ENCODE peak calls at places on chromosome 10, in seven cellular contexts. S is fibroblast of lung, I is mesendoderm, Z is hepatocyte, Y is Panc1, R is stomach, E is AG09309. K is an unnamed sample.

GRCh38 chr10:112655722-112656121 is 208.7 kb downstream of the VTI1A start:
- DNase-seq in S (no peak), I (no peak), Z (no peak), Y (no peak), R (no peak), E (no peak), K (no peak)

GRCh38 chr10:112687647-112688046 is 240.6 kb downstream of the VTI1A start:
- DNase-seq in S (peak), I (peak), Z (peak), Y (no peak), R (no peak), E (peak), K (no peak)

GRCh38 chr10:64430690-64431323 is 909.6 kb downstream of the REEP3 start:
- DNase-seq in S (peak), I (peak), Z (peak), Y (peak), R (no peak), E (no peak), K (no peak)

GRCh38 chr10:73076361-73077183 is 20.1 kb downstream of the P4HA1 start:
- DNase-seq in S (peak), I (no peak), Z (peak), Y (no peak), R (peak), E (no peak), K (peak)

GRCh38 chr10:24952146-24952700 is at the start of gene PRTFDC1:
- DNase-seq in S (peak), I (peak), Z (peak), Y (no peak), R (peak), E (no peak), K (no peak)

GRCh38 chr10:33163941-33164824 is 170.3 kb downstream of the NRP1 start:
- DNase-seq in S (no peak), I (peak), Z (no peak), Y (no peak), R (no peak), E (no peak), K (no peak)

GRCh38 chr10:97538839-97539238 is 33.7 kb upstream of the ANKRD2 start:
- DNase-seq in S (no peak), I (no peak), Z (no peak), Y (no peak), R (no peak), E (no peak), K (no peak)

GRCh38 chr10:2980116-2980515 is 87.2 kb upstream of the PFKP start:
- DNase-seq in S (no peak), I (no peak), Z (no peak), Y (no peak), R (no peak), E (no peak), K (no peak)

GRCh38 chr10:90935581-90936292 is 14.8 kb upstream of the ANKRD1 start:
- DNase-seq in S (peak), I (no peak), Z (no peak), Y (no peak), R (no peak), E (no peak), K (no peak)

GRCh38 chr10:22103701-22104100 is 100.2 kb upstream of the DNAJC1 start:
- DNase-seq in S (peak), I (peak), Z (no peak), Y (no peak), R (no peak), E (no peak), K (no peak)

GRCh38 chr10:5975641-5976473 is 1.5 kb downstream of the IL15RA start:
- DNase-seq in S (peak), I (peak), Z (no peak), Y (no peak), R (peak), E (no peak), K (no peak)

GRCh38 chr10:89213191-89213808 is 6.2 kb upstream of the CH25H start:
- DNase-seq in S (peak), I (peak), Z (peak), Y (peak), R (no peak), E (no peak), K (no peak)

GRCh38 chr10:33460461-33461294 is 126.2 kb upstream of the NRP1 start:
- DNase-seq in S (peak), I (peak), Z (peak), Y (no peak), R (peak), E (no peak), K (no peak)

GRCh38 chr10:16381083-16381482 is 55.7 kb upstream of the PTER start:
- DNase-seq in S (no peak), I (no peak), Z (peak), Y (peak), R (no peak), E (no peak), K (peak)

GRCh38 chr10:103917326-103918052 is 495 bp downstream of the STN1 start:
- DNase-seq in S (no peak), I (no peak), Z (peak), Y (no peak), R (peak), E (no peak), K (no peak)

GRCh38 chr10:122102867-122103525 is 114.0 kb downstream of the TACC2 start:
- DNase-seq in S (no peak), I (no peak), Z (no peak), Y (no peak), R (no peak), E (no peak), K (no peak)

GRCh38 chr10:28948045-28948444 is 270.7 kb downstream of the BAMBI start:
- DNase-seq in S (no peak), I (no peak), Z (no peak), Y (no peak), R (no peak), E (no peak), K (no peak)

GRCh38 chr10:436013-436697 is 253.3 kb downstream of the DIP2C start:
- DNase-seq in S (no peak), I (peak), Z (no peak), Y (no peak), R (no peak), E (no peak), K (no peak)

GRCh38 chr10:103373544-103373943 is 5.8 kb downstream of the TAF5 start:
- DNase-seq in S (no peak), I (no peak), Z (no peak), Y (no peak), R (no peak), E (no peak), K (no peak)

GRCh38 chr10:44576715-44577191 is 191.9 kb upstream of the CXCL12 start:
- DNase-seq in S (peak), I (peak), Z (no peak), Y (no peak), R (no peak), E (peak), K (no peak)

GRCh38 chr10:52703898-52704297 is 68.7 kb downstream of the MBL2 start:
- DNase-seq in S (no peak), I (peak), Z (no peak), Y (no peak), R (no peak), E (no peak), K (no peak)

GRCh38 chr10:69416695-69417094 is at the start of gene TACR2:
- DNase-seq in S (no peak), I (no peak), Z (no peak), Y (no peak), R (no peak), E (no peak), K (no peak)
- H3K4me3 ChIP-seq in S (no peak), I (no peak), Z (no peak), Y (no peak), R (peak), E (no peak), K (no peak)

DNA sequence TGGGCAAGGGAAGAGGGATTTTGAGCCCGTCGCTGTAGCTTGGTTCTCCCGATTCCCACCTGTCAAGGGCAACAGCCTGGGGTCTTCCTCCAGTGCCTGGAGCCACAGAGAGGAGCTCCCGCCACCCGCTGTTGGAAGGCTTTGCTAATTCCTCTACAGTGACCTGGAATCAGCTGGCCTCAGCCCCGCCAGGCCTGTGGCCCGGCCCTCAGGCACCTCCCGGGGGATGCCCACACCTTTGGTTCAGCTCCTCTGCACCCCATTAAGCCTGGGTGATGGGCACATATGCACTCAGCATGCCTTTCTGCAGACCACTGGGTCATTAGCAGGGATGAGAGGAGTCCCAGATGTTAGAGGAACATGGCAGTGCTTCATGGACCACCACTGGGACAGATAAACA is 121.4 kb upstream of the MKI67 start:
- DNase-seq in S (no peak), I (no peak), Z (no peak), Y (no peak), R (no peak), E (no peak), K (no peak)
- H3K4me3 ChIP-seq in S (no peak), I (no peak), Z (no peak), Y (no peak), R (no peak), E (no peak), K (no peak)

DNA sequence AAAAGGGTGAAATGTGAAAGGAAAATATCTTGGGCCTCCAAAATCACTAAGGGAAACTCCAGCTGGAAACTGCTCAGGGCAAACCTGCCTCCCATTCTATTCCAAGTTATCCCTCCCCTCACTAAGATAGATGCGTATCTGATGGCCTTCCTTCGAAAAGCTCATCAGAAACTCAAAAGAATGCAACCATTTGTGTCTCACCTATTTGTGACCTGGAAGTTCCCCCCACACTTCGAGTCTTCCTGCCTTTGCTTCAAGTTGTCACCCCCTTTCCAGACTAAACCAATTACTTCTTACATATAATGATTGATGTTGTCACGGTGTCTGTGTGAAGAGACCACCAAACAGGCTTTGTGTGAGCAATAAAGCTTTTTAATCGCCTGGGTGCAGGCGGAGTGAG is 69.3 kb downstream of the ST8SIA6 start:
- DNase-seq in S (no peak), I (peak), Z (no peak), Y (no peak), R (no peak), E (no peak), K (no peak)
- H3K4me3 ChIP-seq in S (no peak), I (no peak), Z (no peak), Y (no peak), R (no peak), E (no peak), K (no peak)

GRCh38 chr10:70829543-70829942 is 13.8 kb downstream of the SGPL1 start:
- DNase-seq in S (no peak), I (no peak), Z (no peak), Y (no peak), R (no peak), E (no peak), K (no peak)
- H3K4me3 ChIP-seq in S (no peak), I (no peak), Z (no peak), Y (no peak), R (no peak), E (no peak), K (no peak)

DNA sequence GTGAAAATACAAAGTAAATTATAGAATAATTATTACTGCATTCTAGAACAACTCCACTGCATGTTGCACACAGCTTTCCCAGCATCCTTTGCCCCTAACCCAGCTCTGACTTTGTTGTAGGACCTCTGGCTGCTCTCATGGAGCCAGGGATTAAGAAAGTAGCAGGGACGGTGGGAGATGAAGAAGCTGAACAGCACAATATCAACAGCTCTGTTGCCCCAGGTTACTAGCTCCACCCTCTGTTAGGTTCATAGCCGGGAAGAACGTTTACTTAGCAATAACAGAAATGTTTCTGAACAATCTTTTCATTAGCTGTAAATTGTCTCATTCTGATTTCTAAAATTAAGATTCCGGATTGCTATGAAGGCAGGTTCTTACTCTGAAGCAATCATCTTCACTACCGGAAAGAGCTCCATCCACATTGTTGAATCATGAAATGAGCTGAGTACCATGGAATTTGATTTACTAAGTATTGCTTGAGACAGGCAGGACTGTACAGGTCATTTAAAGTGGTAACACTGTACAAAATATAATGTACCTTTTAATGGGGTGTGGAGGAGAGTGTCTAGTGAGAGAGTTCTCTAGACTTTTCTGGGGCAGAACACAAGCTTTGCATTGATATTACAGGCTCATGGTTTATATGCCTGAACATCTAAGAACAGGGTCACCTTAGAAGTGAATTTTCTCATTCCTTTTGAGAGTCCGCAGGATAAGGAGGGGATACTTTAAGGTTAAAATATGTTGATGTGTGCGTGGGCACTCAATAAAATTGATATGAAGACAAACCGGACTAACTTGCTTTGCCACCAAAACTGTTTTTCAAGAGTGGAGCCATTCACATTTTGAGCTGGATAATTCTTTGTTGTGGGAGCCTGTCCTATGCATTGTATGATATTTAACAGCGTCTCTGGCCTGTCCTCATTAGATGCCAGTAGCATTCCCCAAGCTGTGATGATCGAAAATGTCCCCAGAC is 20.8 kb upstream of the RAB18 start:
- DNase-seq in S (peak), I (peak), Z (peak), Y (no peak), R (no peak), E (no peak), K (no peak)
- H3K4me3 ChIP-seq in S (no peak), I (no peak), Z (no peak), Y (no peak), R (no peak), E (no peak), K (no peak)

K was measured in HFF-Myc.